ENCODE peak calls at places on chromosomes 16 and 17, in nine cellular contexts. Y is activated CD4-positive, alpha-beta T cell treated with anti-CD3 and anti-CD28 coated beads, Interleukin-2, amount 10 ng/mL, durations not matched to agents 7 days and 5 days; D is IMR-90; U is SK-N-DZ; V is NCI-H1048; E is cardiac muscle cell; I is SHP77; M is NCI-H2171 treated with DMSO at 0.1 percent for 48 hours; B is AG09319. J is an unnamed sample.

GRCh38 chr16:85556456-85557082 is 56.6 kb upstream of the GSE1 start:
- DNase-seq in V (no peak), U (no peak), D (no peak), I (peak; percentile 30), Y (peak; percentile 78), M (peak; percentile 86), B (no peak), E (peak; percentile 76), J (no peak)

GRCh38 chr16:67235816-67236547 is 9.1 kb downstream of the TMEM208 start:
- DNase-seq in Y (peak; percentile 62), B (no peak), M (no peak), V (no peak), I (no peak), U (no peak), E (no peak), D (no peak), J (no peak)

GRCh38 chr17:43810226-43810715 is 22.7 kb downstream of the MPP3 start:
- DNase-seq in V (no peak), Y (no peak), I (no peak), D (no peak), U (no peak), B (no peak), M (no peak), E (no peak), J (no peak)

GRCh38 chr16:17470871-17471744 is at the start of gene XYLT1:
- DNase-seq in E (peak; percentile 69), V (no peak), M (peak; percentile 25), I (no peak), B (peak; percentile 86), U (peak; percentile 31), Y (peak; percentile 62), D (peak; percentile 94), J (no peak)

GRCh38 chr17:4444782-4445473 is 11.2 kb downstream of the SPNS3 start:
- DNase-seq in I (no peak), B (no peak), M (peak; percentile 96), U (no peak), Y (no peak), E (no peak), D (no peak), V (no peak), J (no peak)

GRCh38 chr16:69328854-69329316 is 1.5 kb downstream of the PDF start:
- DNase-seq in B (no peak), E (no peak), I (no peak), U (no peak), V (no peak), Y (no peak), M (no peak), D (peak; percentile 62), J (no peak)

GRCh38 chr17:29726721-29727252 is 104.1 kb upstream of the CORO6 start:
- DNase-seq in U (peak; percentile 28), I (no peak), Y (no peak), M (peak; percentile 94), D (peak; percentile 39), E (no peak), B (no peak), V (no peak), J (no peak)

GRCh38 chr17:56988901-56989572 is 11.1 kb downstream of the SCPEP1 start:
- DNase-seq in E (no peak), V (no peak), I (no peak), D (no peak), Y (no peak), M (no peak), B (no peak), U (no peak), J (no peak)

GRCh38 chr16:86798247-86799041 is 220.1 kb downstream of the FOXL1 start:
- DNase-seq in Y (no peak), B (no peak), E (no peak), D (no peak), M (no peak), U (no peak), I (no peak), V (no peak), J (no peak)

GRCh38 chr16:89422905-89423630 is 67.3 kb downstream of the ANKRD11 start:
- DNase-seq in Y (peak; percentile 51), I (no peak), M (no peak), U (no peak), D (peak; percentile 79), E (peak; percentile 41), B (no peak), V (no peak), J (no peak)

GRCh38 chr17:67421869-67422273 is 44.8 kb downstream of the PITPNC1 start:
- DNase-seq in M (no peak), D (peak; percentile 98), I (no peak), U (no peak), B (peak; percentile 43), Y (peak; percentile 77), E (no peak), V (no peak), J (no peak)

GRCh38 chr16:10575506-10576130 is 4.8 kb downstream of the EMP2 start:
- DNase-seq in B (no peak), M (no peak), U (no peak), D (no peak), V (no peak), E (no peak), Y (no peak), I (no peak), J (no peak)

GRCh38 chr17:33050611-33051140 is 59.0 kb downstream of the SPACA3 start:
- DNase-seq in U (no peak), D (no peak), B (no peak), Y (no peak), E (no peak), I (no peak), V (no peak), M (no peak), J (no peak)

GRCh38 chr16:23554536-23554935 is 2.6 kb downstream of the EARS2 start:
- DNase-seq in M (no peak), D (no peak), B (no peak), I (no peak), E (no peak), U (no peak), Y (no peak), V (no peak), J (no peak)

GRCh38 chr16:3716831-3717234 is 491 bp downstream of the TRAP1 start:
- DNase-seq in D (no peak), I (peak; percentile 35), B (no peak), Y (peak; percentile 50), M (peak; percentile 24), U (peak; percentile 21), V (no peak), E (peak; percentile 40), J (peak; percentile 30)

GRCh38 chr17:80227156-80227555 is 6.9 kb downstream of the SLC26A11 start:
- DNase-seq in E (no peak), M (no peak), Y (no peak), D (no peak), B (no peak), I (no peak), V (no peak), U (no peak), J (no peak)

GRCh38 chr17:64992325-64992802 is 64.2 kb downstream of the GNA13 start:
- DNase-seq in I (no peak), E (no peak), Y (no peak), B (no peak), D (peak; percentile 52), V (no peak), M (no peak), U (no peak), J (no peak)

GRCh38 chr16:85172465-85173071 is 60.3 kb upstream of the CIBAR2 start:
- DNase-seq in M (peak; percentile 60), Y (no peak), U (peak; percentile 87), D (peak; percentile 53), B (no peak), V (no peak), E (peak; percentile 60), I (peak; percentile 83), J (peak; percentile 26)

GRCh38 chr17:48639136-48639535 is 13.0 kb upstream of the HOXB9 start:
- DNase-seq in D (no peak), E (no peak), B (no peak), V (no peak), Y (no peak), M (no peak), I (no peak), U (no peak), J (no peak)

GRCh38 chr17:75124041-75124818 is 7.3 kb downstream of the NT5C start:
- DNase-seq in I (peak; percentile 96), E (no peak), B (no peak), V (no peak), M (peak; percentile 92), U (no peak), D (peak; percentile 18), Y (peak; percentile 59), J (no peak)

GRCh38 chr17:50946891-50947843 is 81.0 kb upstream of the TOB1 start:
- DNase-seq in M (no peak), I (no peak), E (no peak), Y (no peak), D (no peak), V (no peak), B (no peak), U (no peak), J (no peak)

J was measured in NCI-H526 treated with DMSO at 0.1 percent for 48 hours.